ENCODE peak calls at places on chromosomes 6 and 20, in nine cellular contexts. V, D, O, S, A, U, W, F and C are unnamed samples.

GRCh38 chr6:151916680-151917164 is 109.2 kb downstream of the ESR1 start:
- DNase-seq in O (no peak), V (no peak), A (peak), S (no peak), F (peak), W (no peak), D (no peak), U (no peak), C (peak)

GRCh38 chr6:134609862-134610261 is 291.9 kb upstream of the SGK1 start:
- DNase-seq in U (no peak), W (no peak), O (no peak), S (no peak), D (no peak), V (no peak), A (no peak), F (no peak), C (no peak)

GRCh38 chr6:25344827-25345226 is 65.7 kb downstream of the CARMIL1 start:
- DNase-seq in D (no peak), U (no peak), A (no peak), W (no peak), S (no peak), F (no peak), V (no peak), O (no peak), C (no peak)

GRCh38 chr20:22374678-22375590 is 209.4 kb downstream of the FOXA2 start:
- DNase-seq in W (no peak), S (no peak), V (no peak), A (peak), D (no peak), U (no peak), O (no peak), F (no peak), C (no peak)

GRCh38 chr20:22775256-22775655 is 190.9 kb upstream of the FOXA2 start:
- DNase-seq in F (no peak), A (no peak), V (no peak), S (no peak), O (no peak), W (no peak), U (no peak), D (no peak), C (no peak)

GRCh38 chr6:72287801-72288200 is 334.1 kb upstream of the KCNQ5 start:
- DNase-seq in S (peak), W (no peak), F (no peak), O (no peak), A (no peak), U (no peak), V (no peak), D (no peak), C (no peak)

GRCh38 chr6:38639498-38640215 is at the start of gene BTBD9:
- DNase-seq in W (peak), V (peak), O (peak), A (peak), U (peak), D (peak), S (peak), F (no peak), C (peak)

GRCh38 chr20:4585104-4585753 is 136.5 kb upstream of the PRND start:
- DNase-seq in O (no peak), U (no peak), V (no peak), A (peak), S (no peak), D (no peak), F (peak), W (no peak), C (peak)

GRCh38 chr6:170063851-170064617 is 226.8 kb downstream of the DLL1 start:
- DNase-seq in A (no peak), U (no peak), D (no peak), F (no peak), V (no peak), S (no peak), W (no peak), O (no peak), C (no peak)

GRCh38 chr6:138486249-138487121 is 12.8 kb downstream of the NHSL1 start:
- DNase-seq in O (no peak), A (peak), S (no peak), D (no peak), F (no peak), W (no peak), U (no peak), V (no peak), C (no peak)

GRCh38 chr20:59159091-59159821 is 4.4 kb upstream of the ZNF831 start:
- DNase-seq in O (no peak), A (no peak), U (no peak), D (no peak), S (no peak), F (no peak), W (no peak), V (no peak), C (no peak)

GRCh38 chr6:15327271-15327670 is 81.4 kb downstream of the JARID2 start:
- DNase-seq in D (peak), O (no peak), S (no peak), W (no peak), F (no peak), V (no peak), A (no peak), U (no peak), C (no peak)

GRCh38 chr6:157268396-157268795 is 54.9 kb downstream of the TMEM242 start:
- DNase-seq in W (no peak), A (no peak), V (no peak), O (no peak), S (no peak), F (no peak), U (no peak), D (no peak), C (no peak)

GRCh38 chr6:80607814-80608391 is 501.4 kb downstream of the BCKDHB start:
- DNase-seq in W (no peak), S (no peak), F (peak), D (no peak), U (no peak), A (peak), O (no peak), V (peak), C (peak)

GRCh38 chr6:148700047-148700712 is 46.6 kb upstream of the UST start:
- DNase-seq in O (no peak), A (peak), W (no peak), D (peak), F (no peak), S (no peak), U (no peak), V (no peak), C (no peak)

GRCh38 chr6:117317261-117317660 is 51.9 kb downstream of the VGLL2 start:
- DNase-seq in V (peak), F (no peak), W (no peak), A (peak), O (no peak), D (no peak), S (no peak), U (no peak), C (no peak)

GRCh38 chr6:55046869-55047422 is 127.4 kb upstream of the HCRTR2 start:
- DNase-seq in O (peak), V (peak), A (no peak), U (no peak), F (no peak), S (no peak), D (no peak), W (no peak), C (no peak)

GRCh38 chr6:21748343-21749063 is 155.0 kb downstream of the SOX4 start:
- DNase-seq in A (peak), V (no peak), F (no peak), U (no peak), O (no peak), W (no peak), D (no peak), S (no peak), C (no peak)

GRCh38 chr20:2703716-2704475 is 11.3 kb downstream of the EBF4 start:
- DNase-seq in U (no peak), A (no peak), O (no peak), V (no peak), S (no peak), W (no peak), F (no peak), D (no peak), C (no peak)

GRCh38 chr6:50128420-50129005 is 78.8 kb upstream of the DEFB112 start:
- DNase-seq in O (no peak), S (no peak), D (peak), W (no peak), V (peak), A (no peak), U (no peak), F (no peak), C (peak)

GRCh38 chr6:134938896-134939295 is 11.0 kb downstream of the ALDH8A1 start:
- DNase-seq in O (no peak), A (no peak), S (no peak), D (peak), F (no peak), W (no peak), V (no peak), U (no peak), C (no peak)

GRCh38 chr6:70709826-70710225 is 42.1 kb downstream of the SMAP1 start:
- DNase-seq in S (no peak), W (no peak), V (no peak), O (no peak), U (no peak), A (peak), F (peak), D (no peak), C (peak)

GRCh38 chr6:15385521-15385920 is 139.7 kb downstream of the JARID2 start:
- DNase-seq in V (no peak), O (no peak), S (peak), A (no peak), U (no peak), D (no peak), W (no peak), F (no peak), C (no peak)

GRCh38 chr20:31570735-31571617 is 34.1 kb upstream of the ID1 start:
- DNase-seq in D (no peak), O (no peak), S (peak), W (no peak), F (no peak), A (no peak), V (peak), U (no peak), C (peak)

GRCh38 chr6:168785720-168786511 is 344.9 kb downstream of the SMOC2 start:
- DNase-seq in D (no peak), F (no peak), V (no peak), U (no peak), S (no peak), W (no peak), A (no peak), O (no peak), C (no peak)

GRCh38 chr20:57609842-57610167 is 10.4 kb downstream of the ZBP1 start:
- DNase-seq in F (no peak), U (no peak), W (no peak), V (no peak), S (no peak), A (no peak), D (no peak), O (no peak), C (no peak)

GRCh38 chr6:44668391-44668930 is 281.0 kb downstream of the CDC5L start:
- DNase-seq in U (no peak), O (no peak), D (no peak), A (no peak), W (no peak), V (no peak), F (no peak), S (no peak), C (no peak)

GRCh38 chr6:119727504-119728219 is 378.1 kb upstream of the MAN1A1 start:
- DNase-seq in D (no peak), A (no peak), W (no peak), O (no peak), F (no peak), S (no peak), V (peak), U (no peak), C (no peak)
- TF ChIP-seq CTCF in D (no peak), A (no peak), W (no peak), O (no peak), F (no peak), S (no peak), V (no peak), U (no peak), C (no peak)

GRCh38 chr6:17829905-17830304 is 123.2 kb upstream of the NUP153 start:
- DNase-seq in U (no peak), S (no peak), O (no peak), W (no peak), V (no peak), F (no peak), D (no peak), A (no peak), C (no peak)
- TF ChIP-seq CTCF in U (no peak), S (no peak), O (no peak), W (no peak), V (no peak), F (no peak), D (no peak), A (no peak), C (no peak)

DNA sequence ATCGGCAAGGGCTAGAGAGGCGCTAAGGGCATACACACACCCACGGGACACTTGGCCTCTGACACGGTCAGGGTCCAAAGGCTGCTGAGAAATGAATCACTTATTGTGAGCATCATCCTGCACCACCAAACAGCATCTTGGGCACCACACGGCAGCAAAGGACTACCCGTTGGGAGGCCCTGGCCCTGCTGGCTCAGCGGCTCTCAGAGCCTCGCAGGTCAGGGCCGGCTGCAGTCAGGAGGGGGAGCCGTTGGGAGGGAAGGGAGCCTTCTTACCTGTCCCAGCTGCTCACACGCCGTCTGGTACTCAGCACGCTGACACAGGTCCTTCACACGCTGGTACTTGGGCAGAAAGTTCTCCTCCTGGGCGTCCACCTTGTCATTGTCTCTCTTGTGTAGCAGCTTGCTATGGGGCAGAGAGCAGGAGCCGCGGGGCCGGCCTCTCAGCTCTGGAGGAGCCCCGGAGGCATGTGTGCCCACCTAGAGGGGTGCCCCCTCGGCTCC is 109.0 kb downstream of the SULF2 start:
- DNase-seq in W (no peak), D (no peak), F (no peak), U (no peak), O (no peak), V (peak), A (no peak), S (peak), C (no peak)
- TF ChIP-seq CTCF in W (no peak), D (no peak), F (no peak), U (no peak), O (no peak), V (no peak), A (no peak), S (no peak), C (peak)

DNA sequence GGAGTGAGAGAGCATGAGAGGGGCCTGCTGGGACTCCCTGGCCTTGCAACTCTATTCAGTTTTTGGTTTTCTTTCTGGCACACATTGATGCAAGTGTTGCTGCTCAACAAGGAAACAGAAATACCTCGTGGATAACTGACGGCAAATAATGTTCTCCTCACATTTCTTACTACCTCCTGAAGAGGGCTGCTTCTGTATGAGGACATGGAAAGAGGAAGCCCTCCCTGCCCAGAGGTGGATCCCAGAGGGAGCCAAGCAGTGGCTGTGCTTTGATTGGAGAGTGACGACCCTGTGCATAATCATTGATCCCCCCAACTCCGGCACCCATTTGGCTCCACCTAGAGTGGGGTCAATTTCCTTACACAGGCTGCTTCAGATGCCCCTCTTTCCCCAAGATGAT is 34.6 kb upstream of the SCP2D1 start:
- DNase-seq in U (no peak), F (no peak), D (no peak), O (no peak), W (no peak), V (no peak), A (no peak), S (no peak), C (no peak)
- TF ChIP-seq CTCF in U (no peak), F (no peak), D (no peak), O (no peak), W (no peak), V (no peak), A (no peak), S (no peak), C (no peak)

DNA sequence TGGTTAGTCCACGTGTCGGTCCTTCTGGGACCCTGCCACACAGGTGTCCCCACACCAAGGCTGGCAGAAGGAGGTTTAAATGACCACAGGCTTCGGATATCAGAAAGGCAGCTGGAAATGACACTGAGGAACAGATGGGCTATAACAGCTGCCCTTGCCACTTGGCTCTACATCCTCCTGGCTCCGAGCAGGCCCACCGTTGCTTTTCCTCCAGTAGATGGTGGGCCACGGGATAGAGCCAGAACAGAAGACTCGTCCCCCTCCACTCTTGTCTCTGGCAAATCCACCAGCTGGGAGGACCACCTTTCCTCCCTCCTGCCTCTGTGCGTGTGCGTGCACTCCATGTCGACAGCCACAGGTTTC is 17.6 kb downstream of the WRNIP1 start:
- DNase-seq in A (no peak), O (no peak), W (no peak), F (no peak), D (no peak), S (no peak), V (no peak), U (no peak), C (no peak)
- TF ChIP-seq CTCF in A (no peak), O (no peak), W (no peak), F (no peak), D (no peak), S (no peak), V (no peak), U (no peak), C (no peak)

DNA sequence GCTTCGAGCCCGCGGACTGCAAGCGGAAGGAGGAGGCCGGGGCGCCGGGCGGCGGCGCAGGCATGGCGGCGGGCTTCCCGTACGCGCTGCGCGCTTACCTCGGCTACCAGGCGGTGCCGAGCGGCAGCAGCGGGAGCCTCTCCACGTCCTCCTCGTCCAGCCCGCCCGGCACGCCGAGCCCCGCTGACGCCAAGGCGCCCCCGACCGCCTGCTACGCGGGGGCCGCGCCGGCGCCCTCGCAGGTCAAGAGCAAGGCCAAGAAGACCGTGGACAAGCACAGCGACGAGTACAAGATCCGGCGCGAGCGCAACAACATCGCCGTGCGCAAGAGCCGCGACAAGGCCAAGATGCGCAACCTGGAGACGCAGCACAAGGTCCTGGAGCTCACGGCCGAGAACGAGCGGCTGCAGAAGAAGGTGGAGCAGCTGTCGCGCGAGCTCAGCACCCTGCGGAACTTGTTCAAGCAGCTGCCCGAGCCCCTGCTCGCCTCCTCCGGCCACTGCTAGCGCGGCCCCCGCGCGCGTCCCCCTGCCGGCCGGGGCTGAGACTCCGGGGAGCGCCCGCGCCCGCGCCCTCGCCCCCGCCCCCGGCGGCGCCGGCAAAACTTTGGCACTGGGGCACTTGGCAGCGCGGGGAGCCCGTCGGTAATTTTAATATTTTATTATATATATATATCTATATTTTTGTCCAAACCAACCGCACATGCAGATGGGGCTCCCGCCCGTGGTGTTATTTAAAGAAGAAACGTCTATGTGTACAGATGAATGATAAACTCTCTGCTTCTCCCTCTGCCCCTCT is 1.1 kb downstream of the CEBPB start:
- DNase-seq in D (peak), U (peak), A (peak), O (peak), S (peak), W (peak), F (no peak), V (peak), C (peak)
- TF ChIP-seq CTCF in D (peak), U (peak), A (peak), O (peak), S (peak), W (peak), F (peak), V (peak), C (peak)